ENCODE peak calls at places on chromosome 1, in five cellular contexts. C is SJSA1, Z is testis, K is mammary epithelial cell, U is kidney. Y is an unnamed sample. For H3K36me3, the result is how much of the 10 kb centered on the place peaks cover.

GRCh38 chr1:168439451-168440375 is 104.1 kb downstream of the XCL2 start:
- DNase-seq in U (peak), C (peak), Z (peak), K (peak), Y (peak)

GRCh38 chr1:240496356-240496755 is 115.6 kb downstream of the GREM2 start:
- DNase-seq in K (no peak), C (no peak), Z (no peak), U (no peak), Y (no peak)

GRCh38 chr1:33433509-33434362 is 2.8 kb upstream of the PHC2 start:
- DNase-seq in Z (peak), C (peak), K (peak), U (peak), Y (peak)

GRCh38 chr1:57188169-57188568 is 222.4 kb upstream of the C8B start:
- DNase-seq in K (peak), Z (no peak), C (no peak), U (no peak), Y (no peak)

GRCh38 chr1:160618327-160618726 is 28.5 kb downstream of the SLAMF1 start:
- DNase-seq in K (no peak), C (no peak), U (no peak), Z (no peak), Y (no peak)

GRCh38 chr1:62362952-62363325 is 43.7 kb upstream of the KANK4 start:
- DNase-seq in K (peak), C (no peak), Z (no peak), U (no peak), Y (no peak)

GRCh38 chr1:198496216-198497143 is 44.0 kb downstream of the ATP6V1G3 start:
- DNase-seq in U (no peak), C (peak), K (peak), Z (no peak), Y (no peak)

GRCh38 chr1:63892632-63893395 is 119.0 kb downstream of the ROR1 start:
- DNase-seq in K (peak), U (no peak), C (peak), Z (no peak), Y (peak)

GRCh38 chr1:236395780-236396664 is 1.9 kb downstream of the EDARADD start:
- DNase-seq in C (no peak), Z (no peak), U (no peak), K (peak), Y (no peak)

GRCh38 chr1:200242379-200243041 is 167.3 kb downstream of the ZNF281 start:
- DNase-seq in K (no peak), U (no peak), Z (no peak), C (peak), Y (no peak)

GRCh38 chr1:101253976-101254660 is 17.3 kb downstream of the S1PR1 start:
- DNase-seq in K (peak), U (no peak), C (peak), Z (no peak), Y (no peak)

GRCh38 chr1:112737573-112737972 is 22.4 kb upstream of the PPM1J start:
- DNase-seq in U (no peak), Z (no peak), K (no peak), C (no peak), Y (no peak)

GRCh38 chr1:29193879-29194455 is 12.3 kb upstream of the SRSF4 start:
- DNase-seq in C (no peak), U (no peak), K (no peak), Z (no peak), Y (no peak)

GRCh38 chr1:64246294-64246917 is 43.0 kb downstream of the UBE2U start:
- DNase-seq in K (no peak), U (no peak), Z (no peak), C (peak), Y (no peak)

GRCh38 chr1:89908993-89909436 is 85.9 kb upstream of the ZNF326 start:
- DNase-seq in U (no peak), K (peak), C (peak), Z (no peak), Y (peak)

GRCh38 chr1:93669369-93669768 is 12.3 kb downstream of the BCAR3 start:
- DNase-seq in Z (no peak), C (no peak), U (no peak), K (no peak), Y (no peak)

GRCh38 chr1:167802235-167802634 is 80.5 kb downstream of the MPZL1 start:
- DNase-seq in Z (no peak), K (no peak), C (no peak), U (no peak), Y (no peak)

GRCh38 chr1:89044970-89045695 is 19.9 kb downstream of the GBP1 start:
- DNase-seq in C (no peak), U (no peak), Z (no peak), K (no peak), Y (no peak)

GRCh38 chr1:30374400-30375070 is 348.9 kb downstream of the MATN1 start:
- DNase-seq in U (peak), K (no peak), C (no peak), Z (peak), Y (no peak)

GRCh38 chr1:201212461-201213055 is 21.9 kb downstream of the IGFN1 start:
- DNase-seq in C (no peak), Z (no peak), U (peak), K (no peak), Y (no peak)

GRCh38 chr1:156841289-156841855 is 17.5 kb downstream of the INSRR start:
- DNase-seq in C (no peak), K (no peak), Z (no peak), U (peak), Y (no peak)

GRCh38 chr1:18989956-18990355 is 33.5 kb upstream of the IFFO2 start:
- DNase-seq in Z (no peak), K (no peak), U (peak), C (no peak), Y (no peak)

GRCh38 chr1:200384818-200385390 is 24.9 kb downstream of the ZNF281 start:
- DNase-seq in Z (no peak), C (no peak), U (no peak), K (no peak), Y (no peak)

GRCh38 chr1:112698366-112699310 is 8.3 kb downstream of the RHOC start:
- DNase-seq in C (no peak), Z (peak), U (peak), K (no peak), Y (no peak)

GRCh38 chr1:225813250-225813964 is 3.5 kb downstream of the EPHX1 start:
- DNase-seq in U (peak), Z (peak), K (no peak), C (peak), Y (peak)

GRCh38 chr1:182671779-182672486 is 12.5 kb downstream of the RGS8 start:
- DNase-seq in K (no peak), Z (no peak), U (peak), C (no peak), Y (no peak)
- H3K27ac ChIP-seq in K (no peak), Z (no peak), U (no peak), C (no peak), Y (no peak)

GRCh38 chr1:16013220-16013907 is 4.5 kb downstream of the HSPB7 start:
- DNase-seq in U (peak), C (peak), Z (peak), K (peak), Y (peak)
- H3K4me3 ChIP-seq in U (peak), C (peak), Z (peak), K (no peak), Y (peak)

GRCh38 chr1:206593351-206593925 is 18.8 kb downstream of the EIF2D start:
- DNase-seq in Z (no peak), U (no peak), K (no peak), C (no peak), Y (no peak)
- H3K36me3 ChIP-seq in Z (under half), U (half or more), K (under half), C (half or more), Y (under half)

DNA sequence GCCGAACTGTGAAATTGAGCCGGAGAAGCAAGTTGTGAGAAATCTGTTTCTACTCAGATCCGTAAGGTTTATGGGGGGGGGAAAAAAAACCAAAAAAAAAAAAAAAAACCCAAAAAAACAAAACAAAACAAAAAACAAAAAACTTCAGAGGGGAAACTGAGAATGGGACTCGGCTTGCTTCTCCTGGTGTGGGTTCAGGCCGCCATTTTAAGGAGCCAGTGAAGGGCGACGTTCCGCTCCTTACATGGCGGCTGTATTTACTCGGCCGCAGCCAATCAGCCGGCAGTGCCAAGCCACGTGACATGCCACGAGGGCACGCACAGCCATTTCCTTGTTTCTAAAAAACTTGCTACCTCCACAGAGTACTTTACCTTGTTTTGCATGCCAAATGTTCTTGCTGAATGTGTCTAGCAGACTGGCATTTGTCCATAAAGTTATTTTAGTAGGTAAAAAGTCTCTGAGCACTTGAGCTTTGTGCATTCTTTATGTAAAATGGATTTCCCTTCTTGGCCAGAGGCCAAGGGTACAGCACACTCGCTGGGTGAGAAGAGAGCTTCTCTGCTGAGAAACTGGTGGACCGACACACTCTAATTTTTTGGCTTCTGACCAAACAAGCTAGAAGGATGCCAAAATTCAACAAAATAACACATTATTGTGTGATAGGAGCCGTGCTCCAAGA is 101.8 kb downstream of the NFIA start:
- DNase-seq in U (peak), C (peak), K (peak), Z (peak), Y (peak)
- H3K27ac ChIP-seq in U (peak), C (no peak), K (no peak), Z (peak), Y (peak)

GRCh38 chr1:178529364-178530036 is 16.6 kb downstream of the TEX35 start:
- DNase-seq in U (no peak), K (peak), C (no peak), Z (no peak), Y (no peak)
- H3K4me3 ChIP-seq in U (no peak), K (no peak), C (no peak), Z (no peak), Y (no peak)

DNA sequence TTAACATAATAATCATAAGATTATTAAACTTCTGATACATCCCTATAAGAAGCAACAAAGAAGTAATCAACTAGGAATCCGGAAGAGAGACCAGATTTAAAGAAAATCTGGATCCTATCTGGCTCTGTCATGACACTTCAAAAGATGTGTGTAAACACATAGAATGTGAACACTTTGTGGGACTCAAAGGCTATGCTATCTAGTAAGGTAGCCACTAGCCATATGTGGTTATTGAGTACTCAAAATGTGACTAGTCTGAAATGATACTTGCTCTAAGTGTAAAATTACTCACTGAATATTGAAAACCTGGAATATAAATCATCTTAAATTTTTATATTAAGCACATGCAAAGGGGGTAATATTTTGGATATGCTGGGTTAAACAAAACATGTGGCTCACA is 8.7 kb downstream of the FUBP1 start:
- DNase-seq in C (no peak), K (no peak), U (no peak), Z (no peak), Y (no peak)
- H3K36me3 ChIP-seq in C (half or more), K (under half), U (under half), Z (under half), Y (under half)

DNA sequence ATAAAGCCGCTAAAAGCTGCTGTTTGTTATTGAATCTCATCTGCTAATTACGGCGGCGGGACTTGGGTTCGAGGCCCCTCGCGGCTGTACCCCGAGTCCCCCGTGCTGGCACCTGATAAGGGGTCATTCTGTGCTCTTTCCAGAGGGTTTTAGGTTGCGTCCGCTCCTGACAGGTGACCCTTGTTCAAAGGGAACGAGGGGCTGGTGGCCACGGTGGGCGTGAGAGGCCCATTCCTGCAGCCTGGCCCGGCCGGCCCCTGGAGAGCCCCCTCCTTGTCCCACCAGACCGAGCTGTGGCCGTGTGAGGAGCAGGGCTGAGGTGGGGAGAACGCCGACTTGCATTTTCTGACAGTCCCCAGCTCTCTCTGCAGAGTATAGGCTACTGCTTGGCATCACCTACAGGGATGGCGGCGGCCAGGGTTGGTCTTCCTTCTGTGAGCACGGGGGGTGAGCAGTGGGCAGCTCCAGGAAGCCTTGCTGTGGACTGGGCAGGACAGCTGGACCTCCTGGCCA is 12.2 kb downstream of the PRDM16 start:
- DNase-seq in K (no peak), Z (no peak), U (no peak), C (no peak), Y (no peak)
- H3K27ac ChIP-seq in K (no peak), Z (no peak), U (no peak), C (no peak), Y (no peak)

DNA sequence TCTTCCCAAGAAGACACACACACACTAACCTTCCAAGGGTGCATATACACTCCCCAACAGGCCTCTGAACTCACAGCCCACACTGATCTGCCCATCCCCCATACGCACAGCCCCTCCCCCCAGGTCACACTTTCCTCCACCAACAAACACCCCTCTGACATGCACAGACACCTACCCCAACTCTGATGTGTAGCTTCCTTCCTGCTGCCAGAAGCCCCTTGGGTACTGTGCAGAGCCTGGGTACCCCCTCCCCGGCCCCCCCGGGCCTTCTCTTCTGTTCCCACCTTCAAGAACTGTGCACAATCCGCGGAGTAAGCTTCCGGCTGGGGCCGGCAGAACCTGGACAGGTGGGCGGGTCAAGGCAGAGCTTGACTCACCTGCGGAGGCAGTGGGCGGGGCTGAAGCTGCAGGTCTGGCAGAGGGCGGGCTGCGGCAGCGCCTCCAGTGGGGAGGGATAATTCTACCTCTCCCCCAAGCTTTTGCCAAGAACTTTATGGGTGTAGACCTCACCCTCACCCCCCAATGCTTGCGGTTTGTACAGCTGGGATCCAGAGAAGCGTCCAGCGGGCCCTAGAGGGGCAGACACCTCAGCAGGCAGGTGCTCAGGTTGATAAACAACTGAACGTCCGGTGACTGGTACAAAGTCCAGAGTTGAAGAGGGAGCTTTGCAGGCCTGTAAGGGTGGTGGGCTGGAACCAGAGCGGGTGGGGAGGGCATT is at the start of gene C1orf210:
- DNase-seq in Z (no peak), C (no peak), U (peak), K (peak), Y (no peak)
- H3K4me3 ChIP-seq in Z (no peak), C (no peak), U (peak), K (peak), Y (no peak)

DNA sequence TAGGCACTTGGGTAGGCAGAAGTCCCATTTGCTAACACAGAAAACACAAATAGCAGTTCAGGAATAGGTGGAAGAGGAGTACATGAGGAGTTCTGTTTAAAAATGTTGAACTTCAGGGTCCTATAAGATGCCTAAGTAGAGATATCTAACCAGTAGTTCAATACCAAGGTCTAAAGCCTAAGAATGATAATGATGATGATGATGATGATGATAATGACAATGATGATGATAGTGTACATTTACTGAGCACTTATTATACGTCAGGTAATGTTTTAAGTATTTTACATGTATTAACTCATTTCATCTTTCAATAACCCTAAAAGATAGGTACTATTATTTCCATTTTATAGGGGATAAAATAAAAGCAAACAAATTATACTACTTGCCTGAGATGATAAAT is 50.1 kb downstream of the GDAP2 start:
- DNase-seq in K (no peak), C (no peak), U (no peak), Z (no peak), Y (no peak)
- H3K36me3 ChIP-seq in K (under half), C (half or more), U (under half), Z (under half), Y (under half)

GRCh38 chr1:223732993-223733798 is 20.9 kb downstream of the CAPN2 start:
- DNase-seq in Z (no peak), K (no peak), C (no peak), U (no peak), Y (peak)

GRCh38 chr1:223730471-223730870 is 18.1 kb downstream of the CAPN2 start:
- DNase-seq in C (no peak), Z (no peak), U (no peak), K (no peak), Y (no peak)

GRCh38 chr1:223731076-223731770 is 18.9 kb downstream of the CAPN2 start:
- DNase-seq in U (peak), K (no peak), C (no peak), Z (peak), Y (peak)

GRCh38 chr1:223737342-223737741 is 25.0 kb downstream of the CAPN2 start:
- DNase-seq in C (peak), U (no peak), K (no peak), Z (no peak), Y (no peak)

GRCh38 chr1:223733898-223734852 is 21.8 kb downstream of the CAPN2 start:
- DNase-seq in C (no peak), U (no peak), K (no peak), Z (peak), Y (no peak)
- H3K27ac ChIP-seq in C (no peak), U (peak), K (no peak), Z (no peak), Y (peak)

Y was measured in brain microvascular endothelial cell.